ENCODE peak calls at places on chromosomes 16 and 17, in eight cellular contexts. One of them, this sample, is unnamed.

GRCh38 chr16:53949716-53950410 is 245.9 kb downstream of the FTO start:
- DNase-seq in A549: no peak
- DNase-seq in adipocyte: no peak
- DNase-seq in fibroblast of lung: peak; percentile 33
- DNase-seq in IMR-90: no peak
- DNase-seq in cardiac muscle cell: no peak
- DNase-seq in thoracic aorta: no peak
- DNase-seq in transverse colon: no peak
- DNase-seq in this sample: no peak

GRCh38 chr17:8382052-8382879 is 727 bp downstream of the RPL26 start:
- DNase-seq in IMR-90: no peak
- DNase-seq in A549: peak; percentile 24
- DNase-seq in thoracic aorta: no peak
- DNase-seq in fibroblast of lung: peak; percentile 32
- DNase-seq in adipocyte: peak; percentile 38
- DNase-seq in cardiac muscle cell: no peak
- DNase-seq in transverse colon: no peak
- DNase-seq in this sample: no peak

GRCh38 chr17:46121165-46121764 is 72.0 kb downstream of the KANSL1 start:
- DNase-seq in A549: no peak
- DNase-seq in fibroblast of lung: no peak
- DNase-seq in thoracic aorta: no peak
- DNase-seq in adipocyte: no peak
- DNase-seq in cardiac muscle cell: no peak
- DNase-seq in transverse colon: no peak
- DNase-seq in IMR-90: no peak
- DNase-seq in this sample: no peak

GRCh38 chr16:72291531-72291981 is 119.6 kb upstream of the PMFBP1 start:
- DNase-seq in fibroblast of lung: peak; percentile 95
- DNase-seq in A549: peak; percentile 53
- DNase-seq in thoracic aorta: no peak
- DNase-seq in transverse colon: no peak
- DNase-seq in IMR-90: peak; percentile 94
- DNase-seq in cardiac muscle cell: no peak
- DNase-seq in adipocyte: peak; percentile 91
- DNase-seq in this sample: peak; percentile 98

GRCh38 chr16:53100889-53101288 is 46.1 kb downstream of the CHD9 start:
- DNase-seq in adipocyte: no peak
- DNase-seq in cardiac muscle cell: no peak
- DNase-seq in IMR-90: no peak
- DNase-seq in A549: no peak
- DNase-seq in transverse colon: no peak
- DNase-seq in fibroblast of lung: no peak
- DNase-seq in thoracic aorta: no peak
- DNase-seq in this sample: no peak

GRCh38 chr17:3049705-3050295 is 13.6 kb downstream of the OR1D5 start:
- DNase-seq in A549: no peak
- DNase-seq in cardiac muscle cell: no peak
- DNase-seq in adipocyte: no peak
- DNase-seq in fibroblast of lung: no peak
- DNase-seq in thoracic aorta: no peak
- DNase-seq in IMR-90: no peak
- DNase-seq in transverse colon: no peak
- DNase-seq in this sample: no peak

GRCh38 chr16:86802013-86802412 is 223.7 kb downstream of the FOXL1 start:
- DNase-seq in fibroblast of lung: no peak
- DNase-seq in cardiac muscle cell: no peak
- DNase-seq in adipocyte: no peak
- DNase-seq in IMR-90: no peak
- DNase-seq in thoracic aorta: no peak
- DNase-seq in transverse colon: no peak
- DNase-seq in A549: no peak
- DNase-seq in this sample: no peak

GRCh38 chr17:67636841-67637240 is 80.9 kb upstream of the NOL11 start:
- DNase-seq in A549: no peak
- DNase-seq in adipocyte: no peak
- DNase-seq in fibroblast of lung: peak; percentile 32
- DNase-seq in transverse colon: no peak
- DNase-seq in thoracic aorta: no peak
- DNase-seq in IMR-90: peak; percentile 64
- DNase-seq in cardiac muscle cell: no peak
- DNase-seq in this sample: peak; percentile 56

GRCh38 chr17:50170662-50171370 is 5.0 kb downstream of the SGCA start:
- DNase-seq in A549: no peak
- DNase-seq in fibroblast of lung: no peak
- DNase-seq in cardiac muscle cell: no peak
- DNase-seq in adipocyte: no peak
- DNase-seq in IMR-90: no peak
- DNase-seq in transverse colon: no peak
- DNase-seq in thoracic aorta: no peak
- DNase-seq in this sample: peak; percentile 58

GRCh38 chr16:53664724-53665345 is 38.8 kb downstream of the RPGRIP1L start:
- DNase-seq in thoracic aorta: no peak
- DNase-seq in fibroblast of lung: peak; percentile 74
- DNase-seq in IMR-90: peak; percentile 84
- DNase-seq in A549: no peak
- DNase-seq in adipocyte: peak; percentile 71
- DNase-seq in transverse colon: no peak
- DNase-seq in cardiac muscle cell: peak; percentile 5
- DNase-seq in this sample: no peak

GRCh38 chr17:50425001-50425681 is 877 bp upstream of the ACSF2 start:
- DNase-seq in cardiac muscle cell: no peak
- DNase-seq in thoracic aorta: no peak
- DNase-seq in adipocyte: no peak
- DNase-seq in IMR-90: no peak
- DNase-seq in fibroblast of lung: no peak
- DNase-seq in transverse colon: no peak
- DNase-seq in A549: no peak
- DNase-seq in this sample: no peak

GRCh38 chr17:81723651-81724209 is 11.6 kb downstream of the SLC25A10 start:
- DNase-seq in IMR-90: no peak
- DNase-seq in thoracic aorta: no peak
- DNase-seq in transverse colon: peak; percentile 48
- DNase-seq in cardiac muscle cell: no peak
- DNase-seq in adipocyte: no peak
- DNase-seq in A549: no peak
- DNase-seq in fibroblast of lung: no peak
- DNase-seq in this sample: no peak

DNA sequence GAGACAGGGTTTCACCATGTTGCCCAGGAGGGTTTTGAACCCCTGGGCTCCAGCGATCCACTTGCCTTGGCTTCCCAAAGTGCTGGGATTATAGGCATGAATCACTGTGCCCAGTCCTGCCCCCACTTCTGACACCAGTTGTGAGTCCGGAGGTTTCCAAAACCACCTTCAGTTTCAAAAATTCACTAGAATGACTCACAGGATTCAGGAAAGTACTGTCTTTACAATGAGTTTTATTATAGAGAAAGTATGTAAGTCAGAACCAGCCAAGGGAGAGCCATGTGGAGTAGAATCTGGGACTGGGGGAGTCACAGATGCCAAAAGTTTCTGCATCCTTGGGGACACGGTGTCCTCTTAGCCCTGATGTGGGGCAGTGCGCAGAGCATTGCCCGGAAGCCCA is 55.1 kb downstream of the PLD6 start:
- DNase-seq in A549: peak; percentile 44
- DNase-seq in IMR-90: peak; percentile 90
- DNase-seq in transverse colon: no peak
- DNase-seq in cardiac muscle cell: no peak
- DNase-seq in adipocyte: peak; percentile 68
- DNase-seq in thoracic aorta: no peak
- DNase-seq in fibroblast of lung: peak; percentile 43
- DNase-seq in this sample: peak; percentile 89
- H3K4me1 ChIP-seq in A549: peaks cover 68% of the 10 kb centered on the region
- H3K4me1 ChIP-seq in IMR-90: peaks cover 21% of the 10 kb centered on the region
- H3K4me1 ChIP-seq in transverse colon: peaks cover 5% of the 10 kb centered on the region
- H3K4me1 ChIP-seq in cardiac muscle cell: no peaks in the 10 kb centered on the region
- H3K4me1 ChIP-seq in adipocyte: peaks cover 62% of the 10 kb centered on the region
- H3K4me1 ChIP-seq in thoracic aorta: peaks cover 20% of the 10 kb centered on the region
- H3K4me1 ChIP-seq in fibroblast of lung: peaks cover 22% of the 10 kb centered on the region
- H3K4me1 ChIP-seq in this sample: peaks cover 23% of the 10 kb centered on the region

GRCh38 chr17:19307521-19307920 is 55.0 kb downstream of the B9D1 start:
- DNase-seq in IMR-90: no peak
- DNase-seq in cardiac muscle cell: no peak
- DNase-seq in transverse colon: no peak
- DNase-seq in thoracic aorta: no peak
- DNase-seq in fibroblast of lung: no peak
- DNase-seq in A549: no peak
- DNase-seq in adipocyte: no peak
- DNase-seq in this sample: no peak
- H3K4me1 ChIP-seq in IMR-90: peaks cover 10% of the 10 kb centered on the region
- H3K4me1 ChIP-seq in cardiac muscle cell: peaks cover 5% of the 10 kb centered on the region
- H3K4me1 ChIP-seq in transverse colon: peaks cover 18% of the 10 kb centered on the region
- H3K4me1 ChIP-seq in thoracic aorta: no peaks in the 10 kb centered on the region
- H3K4me1 ChIP-seq in fibroblast of lung: peaks cover 7% of the 10 kb centered on the region
- H3K4me1 ChIP-seq in A549: no peaks in the 10 kb centered on the region
- H3K4me1 ChIP-seq in adipocyte: peaks cover 10% of the 10 kb centered on the region
- H3K4me1 ChIP-seq in this sample: no peaks in the 10 kb centered on the region

GRCh38 chr17:73740370-73740769 is 96.1 kb upstream of the SDK2 start:
- DNase-seq in IMR-90: no peak
- DNase-seq in thoracic aorta: no peak
- DNase-seq in transverse colon: no peak
- DNase-seq in adipocyte: no peak
- DNase-seq in A549: no peak
- DNase-seq in fibroblast of lung: no peak
- DNase-seq in cardiac muscle cell: no peak
- DNase-seq in this sample: no peak
- H3K4me1 ChIP-seq in IMR-90: no peaks in the 10 kb centered on the region
- H3K4me1 ChIP-seq in thoracic aorta: no peaks in the 10 kb centered on the region
- H3K4me1 ChIP-seq in transverse colon: no peaks in the 10 kb centered on the region
- H3K4me1 ChIP-seq in adipocyte: no peaks in the 10 kb centered on the region
- H3K4me1 ChIP-seq in A549: no peaks in the 10 kb centered on the region
- H3K4me1 ChIP-seq in fibroblast of lung: no peaks in the 10 kb centered on the region
- H3K4me1 ChIP-seq in cardiac muscle cell: peaks cover 20% of the 10 kb centered on the region
- H3K4me1 ChIP-seq in this sample: no peaks in the 10 kb centered on the region

GRCh38 chr17:55728361-55728760 is 5.7 kb upstream of the TMEM100 start:
- DNase-seq in transverse colon: no peak
- DNase-seq in fibroblast of lung: no peak
- DNase-seq in thoracic aorta: no peak
- DNase-seq in adipocyte: no peak
- DNase-seq in A549: no peak
- DNase-seq in cardiac muscle cell: no peak
- DNase-seq in IMR-90: no peak
- DNase-seq in this sample: no peak
- H3K4me1 ChIP-seq in transverse colon: no peaks in the 10 kb centered on the region
- H3K4me1 ChIP-seq in fibroblast of lung: peaks cover 42% of the 10 kb centered on the region
- H3K4me1 ChIP-seq in thoracic aorta: peaks cover 4% of the 10 kb centered on the region
- H3K4me1 ChIP-seq in adipocyte: peaks cover 62% of the 10 kb centered on the region
- H3K4me1 ChIP-seq in A549: peaks cover 8% of the 10 kb centered on the region
- H3K4me1 ChIP-seq in cardiac muscle cell: peaks cover 39% of the 10 kb centered on the region
- H3K4me1 ChIP-seq in IMR-90: peaks cover 22% of the 10 kb centered on the region
- H3K4me1 ChIP-seq in this sample: peaks cover 17% of the 10 kb centered on the region

GRCh38 chr17:57604771-57605733 is 140.0 kb downstream of the CCDC182 start:
- DNase-seq in transverse colon: peak; percentile 72
- DNase-seq in IMR-90: peak; percentile 55
- DNase-seq in thoracic aorta: no peak
- DNase-seq in fibroblast of lung: peak; percentile 74
- DNase-seq in A549: no peak
- DNase-seq in adipocyte: peak; percentile 81
- DNase-seq in cardiac muscle cell: peak; percentile 74
- DNase-seq in this sample: no peak

GRCh38 chr17:57603541-57603940 is 141.6 kb downstream of the CCDC182 start:
- DNase-seq in cardiac muscle cell: no peak
- DNase-seq in transverse colon: peak; percentile 21
- DNase-seq in thoracic aorta: no peak
- DNase-seq in adipocyte: no peak
- DNase-seq in fibroblast of lung: no peak
- DNase-seq in IMR-90: no peak
- DNase-seq in A549: no peak
- DNase-seq in this sample: no peak

GRCh38 chr17:57605734-57606105 is 139.4 kb downstream of the CCDC182 start:
- DNase-seq in adipocyte: no peak
- DNase-seq in cardiac muscle cell: peak; percentile 8
- DNase-seq in fibroblast of lung: no peak
- DNase-seq in transverse colon: no peak
- DNase-seq in thoracic aorta: no peak
- DNase-seq in A549: no peak
- DNase-seq in IMR-90: no peak
- DNase-seq in this sample: no peak

GRCh38 chr17:57602896-57603295 is 142.2 kb downstream of the CCDC182 start:
- DNase-seq in A549: no peak
- DNase-seq in IMR-90: no peak
- DNase-seq in adipocyte: no peak
- DNase-seq in fibroblast of lung: no peak
- DNase-seq in transverse colon: no peak
- DNase-seq in thoracic aorta: no peak
- DNase-seq in cardiac muscle cell: no peak
- DNase-seq in this sample: no peak

GRCh38 chr17:57603978-57604377 is 141.1 kb downstream of the CCDC182 start:
- DNase-seq in cardiac muscle cell: no peak
- DNase-seq in IMR-90: no peak
- DNase-seq in A549: no peak
- DNase-seq in adipocyte: no peak
- DNase-seq in thoracic aorta: no peak
- DNase-seq in fibroblast of lung: no peak
- DNase-seq in transverse colon: peak; percentile 65
- DNase-seq in this sample: no peak
- H3K4me1 ChIP-seq in cardiac muscle cell: peaks cover 19% of the 10 kb centered on the region
- H3K4me1 ChIP-seq in IMR-90: peaks cover 17% of the 10 kb centered on the region
- H3K4me1 ChIP-seq in A549: peaks cover 20% of the 10 kb centered on the region
- H3K4me1 ChIP-seq in adipocyte: peaks cover 5% of the 10 kb centered on the region
- H3K4me1 ChIP-seq in thoracic aorta: peaks cover 13% of the 10 kb centered on the region
- H3K4me1 ChIP-seq in fibroblast of lung: peaks cover 6% of the 10 kb centered on the region
- H3K4me1 ChIP-seq in transverse colon: peaks cover 21% of the 10 kb centered on the region
- H3K4me1 ChIP-seq in this sample: no peaks in the 10 kb centered on the region

GRCh38 chr17:32488604-32489180 is 1.9 kb downstream of the CDK5R1 start:
- DNase-seq in transverse colon: no peak
- DNase-seq in IMR-90: no peak
- DNase-seq in fibroblast of lung: no peak
- DNase-seq in adipocyte: no peak
- DNase-seq in A549: no peak
- DNase-seq in cardiac muscle cell: no peak
- DNase-seq in thoracic aorta: no peak
- DNase-seq in this sample: no peak
- H3K4me1 ChIP-seq in transverse colon: no peaks in the 10 kb centered on the region
- H3K4me1 ChIP-seq in IMR-90: peaks cover 5% of the 10 kb centered on the region
- H3K4me1 ChIP-seq in fibroblast of lung: peaks cover 8% of the 10 kb centered on the region
- H3K4me1 ChIP-seq in adipocyte: peaks cover 17% of the 10 kb centered on the region
- H3K4me1 ChIP-seq in A549: peaks cover 6% of the 10 kb centered on the region
- H3K4me1 ChIP-seq in cardiac muscle cell: peaks cover 11% of the 10 kb centered on the region
- H3K4me1 ChIP-seq in thoracic aorta: peaks cover 14% of the 10 kb centered on the region
- H3K4me1 ChIP-seq in this sample: peaks cover 8% of the 10 kb centered on the region

GRCh38 chr16:85649978-85650863 is 37.1 kb downstream of the GSE1 start:
- DNase-seq in transverse colon: no peak
- DNase-seq in adipocyte: no peak
- DNase-seq in IMR-90: no peak
- DNase-seq in thoracic aorta: no peak
- DNase-seq in A549: no peak
- DNase-seq in fibroblast of lung: no peak
- DNase-seq in cardiac muscle cell: no peak
- DNase-seq in this sample: no peak
- H3K4me1 ChIP-seq in transverse colon: peaks cover 21% of the 10 kb centered on the region
- H3K4me1 ChIP-seq in adipocyte: peaks cover 3% of the 10 kb centered on the region
- H3K4me1 ChIP-seq in IMR-90: peaks cover 14% of the 10 kb centered on the region
- H3K4me1 ChIP-seq in thoracic aorta: peaks cover 8% of the 10 kb centered on the region
- H3K4me1 ChIP-seq in A549: peaks cover 39% of the 10 kb centered on the region
- H3K4me1 ChIP-seq in fibroblast of lung: peaks cover 10% of the 10 kb centered on the region
- H3K4me1 ChIP-seq in cardiac muscle cell: no peaks in the 10 kb centered on the region
- H3K4me1 ChIP-seq in this sample: no peaks in the 10 kb centered on the region